ENCODE peak calls at places on chromosomes 13 and 19, in ten cellular contexts. N is WERI-Rb-1, J is tibial nerve, D is AG10803, Q is cardiac fibroblast, X is psoas muscle, F is adrenal gland, R is AG04449, P is cardiac muscle cell, C is lower leg skin. S is an unnamed sample.

GRCh38 chr19:14061081-14061749 is 661 bp downstream of the PALM3 start:
- DNase-seq in N (no peak), J (no peak), D (no peak), Q (no peak), X (no peak), F (no peak), R (no peak), P (no peak), C (no peak), S (no peak)

GRCh38 chr19:8585894-8586750 is 8.9 kb upstream of the MYO1F start:
- DNase-seq in N (peak; percentile 74), J (no peak), D (peak; percentile 22), Q (peak; percentile 44), X (no peak), F (no peak), R (no peak), P (peak; percentile 72), C (no peak), S (peak; percentile 52)

GRCh38 chr13:75870397-75870801 is 234.3 kb downstream of the LMO7 start:
- DNase-seq in N (no peak), J (no peak), D (peak; percentile 27), Q (peak; percentile 50), X (no peak), F (no peak), R (no peak), P (peak; percentile 33), C (no peak), S (peak; percentile 32)

GRCh38 chr13:52891685-52892084 is 43.2 kb upstream of the PCDH8 start:
- DNase-seq in N (no peak), J (no peak), D (no peak), Q (no peak), X (no peak), F (no peak), R (no peak), P (no peak), C (no peak), S (no peak)

GRCh38 chr19:46944918-46945628 is 74.6 kb upstream of the NPAS1 start:
- DNase-seq in N (peak; percentile 90), J (peak; percentile 57), D (peak; percentile 69), Q (peak; percentile 62), X (peak; percentile 87), F (peak; percentile 81), R (no peak), P (peak; percentile 87), C (peak; percentile 31), S (peak; percentile 76)

GRCh38 chr19:18430417-18431144 is 7.4 kb downstream of the ISYNA1 start:
- DNase-seq in N (no peak), J (no peak), D (no peak), Q (no peak), X (no peak), F (peak; percentile 33), R (no peak), P (no peak), C (no peak), S (no peak)

GRCh38 chr19:10898633-10899032 is 27.3 kb downstream of the CARM1 start:
- DNase-seq in N (no peak), J (no peak), D (no peak), Q (no peak), X (no peak), F (no peak), R (no peak), P (no peak), C (no peak), S (no peak)

GRCh38 chr13:98515804-98516465 is 61.0 kb downstream of the STK24 start:
- DNase-seq in N (no peak), J (no peak), D (no peak), Q (no peak), X (no peak), F (no peak), R (no peak), P (no peak), C (no peak), S (no peak)

GRCh38 chr13:105410602-105411001 is 1124.9 kb downstream of the EFNB2 start:
- DNase-seq in N (peak; percentile 54), J (peak; percentile 46), D (peak; percentile 52), Q (peak; percentile 41), X (peak; percentile 74), F (peak; percentile 15), R (no peak), P (peak; percentile 46), C (peak; percentile 25), S (peak; percentile 67)

GRCh38 chr13:94556646-94557045 is 39.3 kb downstream of the TGDS start:
- DNase-seq in N (no peak), J (no peak), D (no peak), Q (no peak), X (no peak), F (no peak), R (no peak), P (no peak), C (no peak), S (no peak)

GRCh38 chr19:40807147-40808020 is 8.4 kb downstream of the EGLN2 start:
- DNase-seq in N (peak; percentile 73), J (no peak), D (no peak), Q (no peak), X (no peak), F (no peak), R (no peak), P (peak; percentile 34), C (no peak), S (peak; percentile 35)

GRCh38 chr13:41590643-41591042 is 133.3 kb downstream of the RGCC start:
- DNase-seq in N (no peak), J (no peak), D (no peak), Q (no peak), X (no peak), F (no peak), R (no peak), P (no peak), C (no peak), S (no peak)

GRCh38 chr13:41589434-41589833 is 132.1 kb downstream of the RGCC start:
- DNase-seq in N (no peak), J (no peak), D (no peak), Q (no peak), X (no peak), F (no peak), R (no peak), P (no peak), C (no peak), S (no peak)

GRCh38 chr13:41590122-41590521 is 132.8 kb downstream of the RGCC start:
- DNase-seq in N (no peak), J (no peak), D (no peak), Q (no peak), X (no peak), F (no peak), R (no peak), P (no peak), C (no peak), S (no peak)

GRCh38 chr13:41588899-41589298 is 131.5 kb downstream of the RGCC start:
- DNase-seq in N (no peak), J (no peak), D (peak; percentile 95), Q (peak; percentile 97), X (no peak), F (no peak), R (peak; percentile 71), P (no peak), C (no peak), S (peak; percentile 88)

DNA sequence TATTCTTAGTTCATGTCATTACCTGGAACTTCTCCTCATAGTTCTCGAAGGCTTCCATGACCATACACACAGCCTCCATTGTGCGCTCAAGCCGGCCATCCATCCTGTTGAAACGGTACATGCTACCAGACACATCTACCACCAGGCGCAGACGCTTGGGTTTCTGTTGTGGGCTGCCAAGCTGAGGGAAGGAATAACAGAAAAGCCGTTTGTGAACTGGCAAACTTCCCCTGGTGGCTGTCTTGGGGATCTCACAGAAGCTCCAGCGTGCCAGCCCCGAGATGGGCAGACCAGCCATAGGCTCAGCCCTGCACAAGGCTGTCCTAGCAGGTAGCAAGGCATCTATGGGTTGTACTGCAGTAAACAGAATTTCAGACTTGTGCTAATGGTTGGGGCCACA is 130.1 kb downstream of the RGCC start:
- DNase-seq in N (no peak), J (no peak), D (no peak), Q (no peak), X (no peak), F (no peak), R (no peak), P (no peak), C (no peak), S (no peak)
- TF ChIP-seq CTCF in N (no peak), J (no peak), D (no peak), Q (no peak), X (no peak), F (no peak), R (no peak), P (peak; percentile 2), C (no peak), S (peak; percentile 18)

GRCh38 chr13:46321494-46322225 is 65.4 kb downstream of the RUBCNL start:
- DNase-seq in N (peak; percentile 63), J (peak; percentile 28), D (peak; percentile 67), Q (peak; percentile 77), X (peak; percentile 62), F (peak; percentile 47), R (no peak), P (peak; percentile 76), C (peak; percentile 45), S (peak; percentile 80)
- TF ChIP-seq CTCF in N (peak; percentile 76), J (peak; percentile 60), D (peak; percentile 86), Q (peak; percentile 80), X (peak; percentile 38), F (peak; percentile 71), R (peak; percentile 72), P (peak; percentile 84), C (no peak), S (peak; percentile 93)

DNA sequence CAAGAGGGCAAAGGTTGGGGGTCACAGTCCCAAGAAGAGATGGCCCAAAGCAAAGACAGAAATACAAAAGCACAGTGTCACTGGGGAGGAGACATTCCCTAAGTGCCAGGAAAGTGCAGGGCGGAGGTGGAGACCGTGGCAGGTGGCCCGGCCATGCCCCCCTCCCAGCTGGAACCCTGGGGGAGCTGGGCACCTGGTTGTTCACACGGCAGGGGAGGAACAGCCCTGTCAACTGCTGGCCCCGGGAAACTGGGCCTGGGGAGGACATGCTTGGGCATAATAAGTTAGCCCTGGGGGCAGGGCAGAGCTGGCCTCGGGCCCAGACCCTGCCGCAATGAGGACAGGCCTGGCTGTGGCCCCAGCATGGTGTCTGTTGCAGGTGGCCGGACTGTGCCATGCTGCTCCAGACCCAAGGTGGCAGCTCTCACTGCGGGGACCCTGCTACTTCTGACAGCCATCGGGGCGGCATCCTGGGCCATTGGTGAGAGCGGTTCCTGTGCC is 7.4 kb downstream of the HPN start:
- DNase-seq in N (no peak), J (no peak), D (no peak), Q (no peak), X (peak; percentile 93), F (peak; percentile 25), R (no peak), P (no peak), C (no peak), S (no peak)
- TF ChIP-seq CTCF in N (no peak), J (no peak), D (no peak), Q (no peak), X (no peak), F (no peak), R (no peak), P (no peak), C (no peak), S (no peak)

DNA sequence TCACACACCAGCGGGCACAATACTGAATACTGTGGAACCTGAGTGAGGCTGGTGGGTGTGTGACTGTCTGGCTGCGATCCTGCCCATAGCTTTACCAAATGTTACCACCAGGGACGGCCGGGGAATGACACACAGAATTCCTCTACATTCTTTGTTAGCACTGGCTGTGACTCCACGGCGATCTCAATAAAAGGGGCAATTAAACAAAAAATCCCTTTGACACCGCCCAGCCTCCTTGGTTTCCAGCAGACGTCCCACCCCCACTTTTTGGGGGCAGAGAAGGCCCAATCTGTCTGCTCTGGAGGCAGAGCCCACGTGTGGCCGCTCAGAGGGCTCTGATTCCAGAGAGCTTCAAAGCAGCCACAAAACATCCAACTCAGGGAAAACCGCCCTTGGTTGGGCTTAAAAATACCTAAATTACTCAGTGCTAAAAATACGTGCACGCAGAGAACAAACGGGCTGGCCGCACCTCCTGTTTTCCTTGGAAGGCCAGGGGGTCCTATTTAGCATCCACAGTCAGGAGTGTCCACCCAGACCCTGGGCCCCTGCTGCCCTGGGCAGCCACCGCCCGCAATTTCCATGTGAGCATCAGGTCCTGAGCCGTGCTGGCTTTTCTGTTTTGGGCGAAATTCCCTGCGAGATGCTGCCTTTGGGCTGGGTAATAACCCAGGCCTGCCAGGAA is 47.8 kb downstream of the GADD45B start:
- DNase-seq in N (no peak), J (no peak), D (peak; percentile 83), Q (peak; percentile 78), X (no peak), F (no peak), R (peak; percentile 51), P (no peak), C (no peak), S (peak; percentile 68)
- TF ChIP-seq CTCF in N (no peak), J (peak; percentile 26), D (peak; percentile 65), Q (peak; percentile 51), X (no peak), F (no peak), R (peak; percentile 53), P (peak; percentile 39), C (no peak), S (peak; percentile 52)

S was measured in choroid plexus epithelial cell.